ENCODE peak calls at places on chromosomes 6 and 20, in six cellular contexts. C, Z, T, P, W and K are unnamed samples.
A peak's percentile ranks its signal among the peaks of the same experiment; 100 is the strongest.

GRCh38 chr6:140987364-140988135 is 1145.2 kb upstream of the GJE1 start:
- DNase-seq in Z (no peak), P (no peak), W (no peak), C (no peak), T (no peak), K (peak; percentile 24)

GRCh38 chr6:124987999-124988591 is 25.9 kb downstream of the RNF217 start:
- DNase-seq in W (no peak), C (no peak), Z (no peak), T (no peak), P (no peak), K (no peak)

GRCh38 chr6:143279385-143279784 is 171.1 kb downstream of the ADAT2 start:
- DNase-seq in T (peak; percentile 38), P (peak; percentile 49), Z (peak; percentile 8), W (no peak), C (peak; percentile 69), K (peak; percentile 21)

GRCh38 chr20:37506166-37506725 is 14.8 kb upstream of the NNAT start:
- DNase-seq in P (no peak), W (no peak), C (no peak), T (no peak), Z (no peak), K (no peak)

GRCh38 chr6:167590193-167590592 is 236.5 kb upstream of the AFDN start:
- DNase-seq in C (no peak), P (no peak), Z (no peak), W (no peak), T (no peak), K (no peak)

GRCh38 chr6:155412335-155412734 is 43.3 kb downstream of the NOX3 start:
- DNase-seq in W (no peak), P (no peak), Z (no peak), T (peak; percentile 19), C (no peak), K (peak; percentile 51)

GRCh38 chr20:39356913-39357312 is 394.8 kb downstream of the DHX35 start:
- DNase-seq in W (no peak), P (no peak), T (no peak), C (no peak), Z (no peak), K (no peak)

GRCh38 chr20:61814726-61815125 is 251.0 kb downstream of the TAF4 start:
- DNase-seq in C (no peak), T (no peak), W (no peak), P (no peak), Z (no peak), K (no peak)

GRCh38 chr20:24768977-24769675 is 179.9 kb upstream of the CST7 start:
- DNase-seq in Z (no peak), P (peak; percentile 16), C (no peak), T (no peak), W (no peak), K (no peak)

GRCh38 chr6:7671076-7671475 is 54.8 kb upstream of the BMP6 start:
- DNase-seq in W (no peak), P (no peak), C (no peak), T (peak; percentile 58), Z (no peak), K (peak; percentile 63)

GRCh38 chr6:81241126-81241525 is 511.4 kb downstream of the TENT5A start:
- DNase-seq in P (no peak), T (peak; percentile 20), Z (no peak), C (no peak), W (no peak), K (peak; percentile 26)

GRCh38 chr6:110325197-110325596 is 33.0 kb downstream of the METTL24 start:
- DNase-seq in P (no peak), T (peak; percentile 93), Z (no peak), W (no peak), C (no peak), K (peak; percentile 85)

GRCh38 chr20:17579369-17580039 is 9.6 kb downstream of the DSTN start:
- DNase-seq in Z (no peak), T (no peak), W (no peak), C (no peak), P (no peak), K (no peak)

GRCh38 chr6:169269180-169270076 is 15.8 kb upstream of the THBS2 start:
- DNase-seq in Z (no peak), P (no peak), W (no peak), T (no peak), C (no peak), K (peak; percentile 64)

GRCh38 chr6:142925575-142926110 is 19.3 kb downstream of the HIVEP2 start:
- DNase-seq in W (no peak), C (no peak), Z (no peak), P (no peak), T (peak; percentile 66), K (peak; percentile 89)

GRCh38 chr20:47379433-47380150 is 23.1 kb upstream of the ZMYND8 start:
- DNase-seq in P (no peak), W (no peak), C (no peak), T (peak; percentile 86), Z (no peak), K (peak; percentile 97)

GRCh38 chr6:34680802-34681515 is 15.6 kb downstream of the ILRUN start:
- DNase-seq in Z (no peak), P (no peak), W (no peak), T (peak; percentile 63), C (no peak), K (peak; percentile 59)

GRCh38 chr6:28985396-28986164 is 19.5 kb downstream of the ZNF311 start:
- DNase-seq in T (peak; percentile 97), P (peak; percentile 96), W (peak; percentile 92), C (peak; percentile 100), Z (peak; percentile 91), K (peak; percentile 98)

GRCh38 chr6:1890987-1891386 is 281.3 kb downstream of the FOXC1 start:
- DNase-seq in C (no peak), T (no peak), Z (no peak), P (no peak), W (no peak), K (no peak)

GRCh38 chr6:3282461-3283236 is 23.9 kb downstream of the PSMG4 start:
- DNase-seq in C (no peak), T (no peak), Z (no peak), W (no peak), P (no peak), K (no peak)

GRCh38 chr20:24781061-24781980 is 167.7 kb upstream of the CST7 start:
- DNase-seq in Z (no peak), P (peak; percentile 54), T (peak; percentile 8), W (no peak), C (peak; percentile 29), K (peak; percentile 36)

GRCh38 chr6:108251252-108251651 is 9.6 kb downstream of the SNX3 start:
- DNase-seq in W (no peak), Z (no peak), C (no peak), P (no peak), T (no peak), K (no peak)

GRCh38 chr20:50838322-50838625 is 43.4 kb downstream of the BCAS4 start:
- DNase-seq in T (no peak), Z (no peak), P (no peak), C (no peak), W (no peak), K (no peak)

GRCh38 chr20:58359441-58359840 is 29.6 kb upstream of the VAPB start:
- DNase-seq in T (no peak), C (peak; percentile 48), P (no peak), Z (no peak), W (no peak), K (peak; percentile 29)

GRCh38 chr6:22361576-22361975 is 64.7 kb upstream of the PRL start:
- DNase-seq in Z (no peak), T (no peak), P (no peak), C (no peak), W (no peak), K (no peak)

GRCh38 chr6:113855500-113856010 is 1.6 kb upstream of the MARCKS start:
- DNase-seq in W (no peak), P (no peak), C (no peak), Z (no peak), T (peak; percentile 67), K (peak; percentile 55)

GRCh38 chr20:64151634-64152530 is 12.4 kb upstream of the MYT1 start:
- DNase-seq in C (no peak), W (no peak), P (no peak), Z (no peak), T (no peak), K (peak; percentile 46)

GRCh38 chr6:95081949-95082348 is 495.4 kb upstream of the MANEA start:
- DNase-seq in W (no peak), Z (no peak), C (no peak), T (no peak), P (no peak), K (no peak)
- H2BK15ac ChIP-seq in W (no peak overlapping the region), Z (no peak overlapping the region), C (no peak overlapping the region), T (no peak overlapping the region), P (no peak overlapping the region), K (no peak overlapping the region)

GRCh38 chr6:31467151-31467550 is 30.8 kb upstream of the MICB start:
- DNase-seq in Z (no peak), T (no peak), P (no peak), C (peak; percentile 21), W (no peak), K (no peak)
- H2BK15ac ChIP-seq in Z (no peak overlapping the region), T (no peak overlapping the region), P (no peak overlapping the region), C (no peak overlapping the region), W (no peak overlapping the region), K (no peak overlapping the region)

GRCh38 chr6:118985123-118985830 is 50.3 kb upstream of the MCM9 start:
- DNase-seq in W (no peak), P (no peak), Z (no peak), T (no peak), C (no peak), K (no peak)

GRCh38 chr6:118984342-118984741 is 49.4 kb upstream of the MCM9 start:
- DNase-seq in W (no peak), C (no peak), P (no peak), Z (no peak), T (no peak), K (no peak)

GRCh38 chr6:118980063-118980462 is 45.1 kb upstream of the MCM9 start:
- DNase-seq in P (no peak), C (peak; percentile 13), Z (no peak), W (no peak), T (peak; percentile 66), K (peak; percentile 31)

GRCh38 chr6:118986312-118986711 is 51.4 kb upstream of the MCM9 start:
- DNase-seq in W (no peak), Z (no peak), T (no peak), C (no peak), P (no peak), K (no peak)

GRCh38 chr6:118982256-118982911 is 47.4 kb upstream of the MCM9 start:
- DNase-seq in C (no peak), Z (no peak), T (no peak), W (no peak), P (no peak), K (no peak)
- H2BK15ac ChIP-seq in C (no peak overlapping the region), Z (no peak overlapping the region), T (no peak overlapping the region), W (no peak overlapping the region), P (no peak overlapping the region), K (no peak overlapping the region)

GRCh38 chr6:92460133-92460532 is 959.2 kb downstream of the EPHA7 start:
- DNase-seq in T (no peak), P (no peak), W (no peak), Z (no peak), C (no peak), K (no peak)
- H2BK15ac ChIP-seq in T (no peak overlapping the region), P (no peak overlapping the region), W (no peak overlapping the region), Z (no peak overlapping the region), C (no peak overlapping the region), K (no peak overlapping the region)

GRCh38 chr20:44328428-44328827 is 8.4 kb upstream of the R3HDML start:
- DNase-seq in T (no peak), C (no peak), P (no peak), Z (no peak), W (no peak), K (no peak)

GRCh38 chr20:44326391-44327159 is 10.3 kb upstream of the R3HDML start:
- DNase-seq in P (peak; percentile 66), C (peak; percentile 27), T (no peak), W (no peak), Z (no peak), K (no peak)

GRCh38 chr20:44319880-44320422 is 8.9 kb upstream of the FITM2 start:
- DNase-seq in P (no peak), C (no peak), T (peak; percentile 2), W (no peak), Z (no peak), K (no peak)

GRCh38 chr20:44324343-44324742 is 12.5 kb upstream of the R3HDML start:
- DNase-seq in P (no peak), T (peak; percentile 3), W (no peak), C (no peak), Z (no peak), K (no peak)
- H2BK15ac ChIP-seq in P (no peak overlapping the region), T (no peak overlapping the region), W (peak overlapping the region; percentile 81), C (no peak overlapping the region), Z (no peak overlapping the region), K (no peak overlapping the region)